ENCODE peak calls at places on chromosomes 11 and 22, in seven cellular contexts. W, B, S, Q, A, J and N are unnamed samples.

GRCh38 chr11:33689089-33689488 is 11.5 kb downstream of the C11orf91 start:
- DNase-seq in A (no peak), W (no peak), J (peak), Q (no peak), S (no peak), B (no peak), N (no peak)

GRCh38 chr11:7688238-7688826 is 15.0 kb upstream of the CYB5R2 start:
- DNase-seq in J (no peak), B (no peak), Q (no peak), S (no peak), A (peak), W (no peak), N (peak)

GRCh38 chr22:44413211-44413610 is 84.8 kb downstream of the RTL6 start:
- DNase-seq in Q (no peak), A (no peak), J (no peak), B (no peak), W (no peak), S (no peak), N (no peak)

GRCh38 chr11:8442301-8442700 is 151.7 kb downstream of the STK33 start:
- DNase-seq in Q (no peak), A (no peak), W (no peak), B (no peak), J (no peak), S (no peak), N (no peak)

GRCh38 chr11:18615628-18616392 is 16.2 kb downstream of the MISFA start:
- DNase-seq in B (no peak), Q (no peak), W (no peak), S (no peak), A (peak), J (no peak), N (no peak)

GRCh38 chr11:85132839-85133238 is 494.3 kb downstream of the DLG2 start:
- DNase-seq in W (no peak), B (no peak), S (peak), J (no peak), A (no peak), Q (no peak), N (no peak)

GRCh38 chr11:130209944-130210854 is 50.6 kb downstream of the ST14 start:
- DNase-seq in Q (peak), B (no peak), J (no peak), A (no peak), S (no peak), W (no peak), N (no peak)

GRCh38 chr11:120522736-120523135 is 11.2 kb downstream of the GRIK4 start:
- DNase-seq in W (no peak), A (no peak), B (no peak), Q (no peak), S (no peak), J (no peak), N (no peak)

GRCh38 chr11:63920870-63921417 is 4.0 kb upstream of the RCOR2 start:
- DNase-seq in J (no peak), B (no peak), A (no peak), S (no peak), W (peak), Q (peak), N (no peak)

GRCh38 chr11:3836903-3837302 is 3.9 kb downstream of the RHOG start:
- DNase-seq in A (no peak), J (no peak), Q (no peak), B (peak), S (no peak), W (no peak), N (no peak)

GRCh38 chr11:86214710-86215109 is 29.8 kb upstream of the EED start:
- DNase-seq in J (no peak), Q (peak), A (no peak), W (no peak), B (no peak), S (no peak), N (peak)

GRCh38 chr11:43959321-43959995 is 17.0 kb downstream of the C11orf96 start:
- DNase-seq in B (no peak), Q (no peak), J (no peak), W (no peak), A (no peak), S (no peak), N (no peak)

GRCh38 chr11:8098879-8099278 is 17.9 kb downstream of the TUB start:
- DNase-seq in B (no peak), W (no peak), S (no peak), J (no peak), A (peak), Q (peak), N (no peak)

GRCh38 chr11:128196235-128196634 is 391.1 kb downstream of the ETS1 start:
- DNase-seq in W (no peak), S (no peak), Q (no peak), B (no peak), J (no peak), A (peak), N (no peak)

GRCh38 chr11:102626686-102627085 is 1.6 kb upstream of the MMP20 start:
- DNase-seq in A (peak), B (no peak), Q (no peak), W (no peak), J (no peak), S (no peak), N (no peak)

GRCh38 chr11:111429066-111429506 is 50.0 kb upstream of the POU2AF1 start:
- DNase-seq in W (peak), J (peak), Q (peak), S (no peak), A (peak), B (peak), N (peak)

GRCh38 chr11:9250139-9250582 is 15.0 kb downstream of the DENND5A start:
- DNase-seq in A (peak), W (no peak), S (no peak), Q (no peak), J (no peak), B (no peak), N (no peak)

GRCh38 chr11:119352857-119353260 is 6.4 kb upstream of the MFRP start:
- DNase-seq in S (no peak), A (peak), Q (no peak), B (no peak), J (no peak), W (peak), N (no peak)

GRCh38 chr11:96263361-96263763 is 79.6 kb downstream of the MAML2 start:
- DNase-seq in B (no peak), Q (no peak), A (peak), S (no peak), W (no peak), J (no peak), N (no peak)

GRCh38 chr11:66616379-66617147 is at the start of gene RBM14:
- DNase-seq in Q (peak), W (peak), J (peak), B (peak), A (peak), S (peak), N (peak)

GRCh38 chr11:108975641-108976071 is 310.8 kb downstream of the DDX10 start:
- DNase-seq in B (no peak), Q (no peak), A (no peak), J (no peak), W (no peak), S (no peak), N (no peak)

GRCh38 chr11:61164610-61165424 is 3.6 kb upstream of the VPS37C start:
- DNase-seq in Q (no peak), B (no peak), J (no peak), W (no peak), S (no peak), A (no peak), N (no peak)

GRCh38 chr22:35436421-35436820 is 36.5 kb downstream of the MCM5 start:
- DNase-seq in Q (no peak), S (no peak), J (no peak), W (no peak), A (no peak), B (no peak), N (no peak)

GRCh38 chr11:125454047-125454446 is 42.0 kb downstream of the FEZ1 start:
- DNase-seq in J (no peak), B (no peak), S (no peak), Q (no peak), W (no peak), A (no peak), N (no peak)

GRCh38 chr11:113664069-113664980 is 41.8 kb downstream of the TMPRSS5 start:
- DNase-seq in A (peak), J (peak), S (no peak), B (no peak), Q (no peak), W (no peak), N (peak)